ENCODE peak calls at places on chromosomes 2 and 18, in four cellular contexts. R is mucosa of gallbladder, W is NCI-H510A, V is psoas muscle. L is an unnamed sample.

GRCh38 chr2:69642709-69643601 is 584 bp downstream of the AAK1 start:
- DNase-seq in R (peak; percentile 31), W (no peak), V (peak; percentile 50), L (no peak)

GRCh38 chr2:120105360-120105759 is 92.5 kb downstream of the EPB41L5 start:
- DNase-seq in W (no peak), V (no peak), R (no peak), L (no peak)

GRCh38 chr2:174846941-174847938 is 83.0 kb upstream of the CHRNA1 start:
- DNase-seq in R (no peak), V (no peak), W (no peak), L (no peak)

GRCh38 chr18:62388855-62389760 is 64.0 kb downstream of the TNFRSF11A start:
- DNase-seq in V (no peak), W (no peak), R (no peak), L (no peak)

GRCh38 chr18:55731594-55732042 is 143.6 kb upstream of the TCF4 start:
- DNase-seq in W (no peak), R (no peak), V (no peak), L (no peak)

GRCh38 chr2:239660390-239661228 is 259.8 kb upstream of the HDAC4 start:
- DNase-seq in W (no peak), R (peak; percentile 45), V (no peak), L (no peak)

GRCh38 chr18:48913201-48913600 is 37.6 kb downstream of the SMAD7 start:
- DNase-seq in W (no peak), R (no peak), V (no peak), L (no peak)

GRCh38 chr2:753123-753522 is 75.9 kb upstream of the TMEM18 start:
- DNase-seq in W (no peak), R (no peak), V (no peak), L (no peak)

GRCh38 chr18:13216732-13217465 is 1.7 kb upstream of the LDLRAD4 start:
- DNase-seq in W (no peak), R (no peak), V (peak; percentile 64), L (no peak)

GRCh38 chr18:56748698-56749268 is 97.6 kb downstream of the WDR7 start:
- DNase-seq in V (no peak), R (no peak), W (no peak), L (peak; percentile 53)

GRCh38 chr2:165778187-165778556 is 15.9 kb downstream of the GALNT3 start:
- DNase-seq in W (no peak), V (no peak), R (no peak), L (no peak)

GRCh38 chr2:224734949-224735348 is 18.8 kb upstream of the CCDC195 start:
- DNase-seq in R (no peak), V (no peak), W (no peak), L (no peak)

GRCh38 chr2:119823734-119824334 is 64.1 kb downstream of the PTPN4 start:
- DNase-seq in V (no peak), R (no peak), W (no peak), L (no peak)

GRCh38 chr2:6917071-6917760 is at the start of gene RNF144A:
- DNase-seq in R (peak; percentile 48), V (peak; percentile 71), W (peak; percentile 29), L (peak; percentile 31)

GRCh38 chr2:67895171-67895941 is 167.4 kb downstream of the C1D start:
- DNase-seq in V (peak; percentile 35), W (no peak), R (no peak), L (no peak)

GRCh38 chr2:212299333-212299732 is 239.3 kb downstream of the ERBB4 start:
- DNase-seq in R (no peak), W (no peak), V (no peak), L (no peak)

GRCh38 chr2:157442636-157443035 is 1.3 kb downstream of the CYTIP start:
- DNase-seq in V (no peak), R (no peak), W (no peak), L (no peak)

GRCh38 chr2:191064590-191064989 is 50.6 kb upstream of the STAT1 start:
- DNase-seq in V (no peak), W (no peak), R (no peak), L (no peak)

GRCh38 chr2:240507778-240508251 is 50.0 kb downstream of the ANKMY1 start:
- DNase-seq in R (peak; percentile 1), W (no peak), V (no peak), L (no peak)

GRCh38 chr2:80062298-80062697 is 242.3 kb downstream of the LRRTM1 start:
- DNase-seq in W (no peak), V (no peak), R (no peak), L (no peak)

GRCh38 chr18:3058328-3059191 is 45.6 kb upstream of the LPIN2 start:
- DNase-seq in W (no peak), R (no peak), V (no peak), L (no peak)

GRCh38 chr2:64451051-64451450 is 2.9 kb upstream of the LGALSL start:
- DNase-seq in W (no peak), V (no peak), R (no peak), L (no peak)

GRCh38 chr2:7515327-7515726 is 598.1 kb downstream of the RNF144A start:
- DNase-seq in W (no peak), R (no peak), V (no peak), L (no peak)

GRCh38 chr2:235244497-235245215 is 249.2 kb upstream of the AGAP1 start:
- DNase-seq in V (no peak), W (no peak), R (no peak), L (no peak)

GRCh38 chr2:184463102-184463865 is 135.0 kb upstream of the ZNF804A start:
- DNase-seq in V (no peak), R (no peak), W (peak; percentile 36), L (peak; percentile 69)

GRCh38 chr2:21303876-21304275 is 180.1 kb downstream of the TDRD15 start:
- DNase-seq in W (no peak), V (no peak), R (no peak), L (no peak)

GRCh38 chr2:200782243-200782642 is 29.5 kb upstream of the BZW1 start:
- DNase-seq in R (no peak), V (no peak), W (no peak), L (no peak)

GRCh38 chr18:477565-477964 is 22.9 kb downstream of the COLEC12 start:
- DNase-seq in R (no peak), V (no peak), W (no peak), L (no peak)